ENCODE peak calls at places on chromosomes 13 and 19, in nine cellular contexts. J, V, K, Y, H, I, M, Q and D are unnamed samples.

GRCh38 chr19:57633832-57634131 is 814 bp downstream of the ZNF211 start:
- DNase-seq in J (no peak), V (no peak), K (no peak), Y (no peak), H (no peak), I (no peak), M (no peak), Q (no peak), D (no peak)

GRCh38 chr19:19626516-19627441 is 1.2 kb downstream of the LPAR2 start:
- DNase-seq in J (no peak), V (no peak), K (no peak), Y (no peak), H (no peak), I (no peak), M (no peak), Q (no peak), D (no peak)

GRCh38 chr19:10568444-10568825 is 344 bp downstream of the CDKN2D start:
- DNase-seq in J (no peak), V (no peak), K (no peak), Y (peak), H (peak), I (no peak), M (no peak), Q (peak), D (no peak)

GRCh38 chr19:13796301-13797057 is 1.2 kb downstream of the ZSWIM4 start:
- DNase-seq in J (peak), V (no peak), K (peak), Y (peak), H (peak), I (peak), M (peak), Q (peak), D (peak)

GRCh38 chr13:28707629-28708427 is 10.9 kb downstream of the SLC46A3 start:
- DNase-seq in J (peak), V (no peak), K (no peak), Y (no peak), H (peak), I (peak), M (peak), Q (no peak), D (peak)

GRCh38 chr19:40377876-40378385 is 12.1 kb downstream of the HIPK4 start:
- DNase-seq in J (no peak), V (no peak), K (no peak), Y (no peak), H (no peak), I (no peak), M (no peak), Q (no peak), D (no peak)

GRCh38 chr19:28482221-28482620 is 730.7 kb downstream of the UQCRFS1 start:
- DNase-seq in J (no peak), V (no peak), K (no peak), Y (no peak), H (no peak), I (peak), M (no peak), Q (no peak), D (no peak)

GRCh38 chr19:41994521-41994971 is 516 bp upstream of the ATP1A3 start:
- DNase-seq in J (no peak), V (no peak), K (no peak), Y (no peak), H (no peak), I (no peak), M (no peak), Q (no peak), D (no peak)

GRCh38 chr13:103056008-103056407 is 10.2 kb downstream of the SLC10A2 start:
- DNase-seq in J (no peak), V (no peak), K (no peak), Y (no peak), H (no peak), I (no peak), M (no peak), Q (no peak), D (no peak)

GRCh38 chr19:18089726-18090125 is 3.0 kb upstream of the IL12RB1 start:
- DNase-seq in J (no peak), V (no peak), K (no peak), Y (no peak), H (no peak), I (no peak), M (no peak), Q (no peak), D (no peak)

GRCh38 chr13:32211788-32212187 is 103.4 kb downstream of the ZAR1L start:
- DNase-seq in J (peak), V (no peak), K (no peak), Y (no peak), H (no peak), I (peak), M (peak), Q (no peak), D (no peak)

GRCh38 chr19:14248578-14249011 is 42.6 kb upstream of the ADGRL1 start:
- DNase-seq in J (peak), V (peak), K (peak), Y (peak), H (peak), I (peak), M (no peak), Q (peak), D (no peak)

GRCh38 chr19:33395561-33396550 is 22.3 kb downstream of the CEBPG start:
- DNase-seq in J (peak), V (no peak), K (peak), Y (no peak), H (no peak), I (peak), M (no peak), Q (no peak), D (no peak)

GRCh38 chr19:56994251-56995017 is 125.4 kb upstream of the USP29 start:
- DNase-seq in J (no peak), V (no peak), K (no peak), Y (no peak), H (no peak), I (no peak), M (no peak), Q (no peak), D (no peak)

GRCh38 chr19:13012690-13013608 is 17.7 kb downstream of the NFIX start:
- DNase-seq in J (peak), V (no peak), K (peak), Y (no peak), H (no peak), I (peak), M (no peak), Q (peak), D (peak)

GRCh38 chr13:94966380-94966779 is 254.0 kb upstream of the SOX21 start:
- DNase-seq in J (no peak), V (no peak), K (no peak), Y (no peak), H (no peak), I (no peak), M (no peak), Q (no peak), D (no peak)

GRCh38 chr19:2055871-2056809 is 5.1 kb upstream of the MKNK2 start:
- DNase-seq in J (peak), V (no peak), K (peak), Y (peak), H (peak), I (peak), M (no peak), Q (peak), D (no peak)

GRCh38 chr13:92530364-92530763 is 696.2 kb upstream of the GPC6 start:
- DNase-seq in J (no peak), V (no peak), K (no peak), Y (no peak), H (no peak), I (no peak), M (no peak), Q (no peak), D (no peak)

GRCh38 chr19:5113101-5113557 is 144.2 kb downstream of the KDM4B start:
- DNase-seq in J (peak), V (no peak), K (no peak), Y (no peak), H (no peak), I (peak), M (no peak), Q (no peak), D (no peak)

GRCh38 chr13:73335226-73335625 is 276.4 kb downstream of the KLF5 start:
- DNase-seq in J (peak), V (no peak), K (no peak), Y (no peak), H (no peak), I (peak), M (no peak), Q (no peak), D (peak)

GRCh38 chr19:13986348-13986904 is 19.7 kb downstream of the RFX1 start:
- DNase-seq in J (no peak), V (peak), K (peak), Y (peak), H (peak), I (no peak), M (peak), Q (peak), D (peak)

GRCh38 chr19:15187026-15188007 is 13.5 kb downstream of the NOTCH3 start:
- DNase-seq in J (no peak), V (no peak), K (no peak), Y (no peak), H (no peak), I (no peak), M (no peak), Q (no peak), D (no peak)

GRCh38 chr19:41928754-41929535 is 696 bp upstream of the ERFL start:
- DNase-seq in J (no peak), V (no peak), K (no peak), Y (no peak), H (no peak), I (no peak), M (no peak), Q (peak), D (no peak)

GRCh38 chr13:31951215-31951678 is 80.3 kb upstream of the FRY start:
- DNase-seq in J (peak), V (no peak), K (peak), Y (peak), H (peak), I (peak), M (no peak), Q (peak), D (no peak)

GRCh38 chr19:40717325-40717879 is 490 bp downstream of the ITPKC start:
- DNase-seq in J (no peak), V (no peak), K (no peak), Y (peak), H (peak), I (peak), M (no peak), Q (no peak), D (no peak)

GRCh38 chr13:77457989-77458388 is 77.5 kb upstream of the SCEL start:
- DNase-seq in J (no peak), V (no peak), K (no peak), Y (no peak), H (no peak), I (no peak), M (no peak), Q (no peak), D (no peak)
- H3K27ac ChIP-seq in J (no peak), V (no peak), K (no peak), Y (no peak), H (no peak), I (no peak), M (no peak), Q (no peak), D (no peak)

DNA sequence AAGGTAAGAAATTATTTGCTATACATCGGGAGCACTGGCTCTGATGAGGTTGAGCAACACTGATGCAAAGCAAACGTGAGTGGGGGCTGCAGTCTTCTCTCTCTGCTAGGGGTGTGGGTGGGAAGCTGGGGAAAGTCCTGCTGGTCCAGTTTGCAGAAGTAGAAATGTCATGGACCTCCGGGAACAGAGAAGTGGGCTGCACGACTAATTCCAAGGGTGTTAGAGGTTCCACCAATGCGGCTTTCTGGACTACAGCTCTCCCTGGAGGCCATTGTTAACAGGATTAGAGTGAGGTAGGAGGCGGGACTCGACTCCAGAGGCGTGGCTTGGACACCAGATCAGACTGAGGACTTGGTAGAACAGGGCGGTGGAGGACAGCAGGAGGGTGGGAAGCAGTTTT is 5.7 kb upstream of the FBXO27 start:
- DNase-seq in J (no peak), V (no peak), K (no peak), Y (no peak), H (peak), I (peak), M (no peak), Q (peak), D (peak)
- TF ChIP-seq CTCF in J (no peak), V (no peak), K (no peak), Y (no peak), H (peak), I (no peak), M (peak), Q (no peak), D (peak)

GRCh38 chr19:48478339-48479061 is 9.3 kb downstream of the CYTH2 start:
- DNase-seq in J (no peak), V (no peak), K (no peak), Y (no peak), H (no peak), I (no peak), M (no peak), Q (no peak), D (no peak)

GRCh38 chr19:48481191-48481500 is 12.0 kb downstream of the CYTH2 start:
- DNase-seq in J (peak), V (no peak), K (no peak), Y (no peak), H (no peak), I (peak), M (peak), Q (no peak), D (no peak)

GRCh38 chr19:48480476-48481190 is 11.5 kb downstream of the CYTH2 start:
- DNase-seq in J (no peak), V (peak), K (peak), Y (peak), H (peak), I (peak), M (no peak), Q (peak), D (no peak)

GRCh38 chr19:48479686-48480085 is 10.5 kb downstream of the CYTH2 start:
- DNase-seq in J (no peak), V (no peak), K (no peak), Y (no peak), H (no peak), I (no peak), M (no peak), Q (no peak), D (no peak)

GRCh38 chr19:48480151-48480475 is 10.9 kb downstream of the CYTH2 start:
- DNase-seq in J (no peak), V (peak), K (peak), Y (peak), H (peak), I (no peak), M (no peak), Q (peak), D (no peak)
- H3K27ac ChIP-seq in J (peak), V (peak), K (peak), Y (peak), H (peak), I (peak), M (peak), Q (peak), D (peak)

DNA sequence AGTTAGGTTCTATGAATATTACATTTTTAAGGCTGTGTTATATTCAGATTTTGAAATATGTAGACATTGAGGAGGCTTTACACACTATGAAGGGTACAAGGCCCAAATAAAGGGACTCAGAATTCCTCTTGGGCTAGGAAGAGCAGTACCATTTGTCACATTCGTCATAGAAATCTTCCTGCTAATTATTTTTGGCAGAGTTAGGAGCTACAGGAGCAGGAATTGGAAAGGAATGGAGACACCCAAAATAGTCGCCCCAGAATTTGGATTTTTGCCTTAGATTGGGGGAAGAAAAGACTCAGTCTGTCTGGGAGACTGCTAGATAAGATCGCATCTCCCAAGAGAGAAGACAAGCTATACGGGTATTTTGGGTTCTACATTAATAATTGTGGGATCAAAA is 176.4 kb upstream of the DACH1 start:
- DNase-seq in J (no peak), V (no peak), K (no peak), Y (no peak), H (no peak), I (no peak), M (no peak), Q (no peak), D (no peak)
- TF ChIP-seq CTCF in J (no peak), V (no peak), K (no peak), Y (no peak), H (no peak), I (no peak), M (no peak), Q (no peak), D (no peak)

GRCh38 chr19:16441661-16442071 is 30.1 kb downstream of the EPS15L1 start:
- DNase-seq in J (no peak), V (no peak), K (no peak), Y (no peak), H (no peak), I (no peak), M (no peak), Q (no peak), D (no peak)

GRCh38 chr19:16433986-16434385 is 37.8 kb downstream of the EPS15L1 start:
- DNase-seq in J (no peak), V (no peak), K (no peak), Y (no peak), H (no peak), I (peak), M (no peak), Q (no peak), D (no peak)

GRCh38 chr19:16435238-16435911 is 36.4 kb downstream of the EPS15L1 start:
- DNase-seq in J (peak), V (no peak), K (peak), Y (peak), H (peak), I (peak), M (peak), Q (peak), D (no peak)

GRCh38 chr19:16435999-16436650 is 35.6 kb downstream of the EPS15L1 start:
- DNase-seq in J (peak), V (no peak), K (no peak), Y (no peak), H (no peak), I (peak), M (no peak), Q (no peak), D (no peak)

GRCh38 chr19:16436780-16437179 is 35.0 kb downstream of the EPS15L1 start:
- DNase-seq in J (no peak), V (no peak), K (no peak), Y (no peak), H (no peak), I (peak), M (no peak), Q (no peak), D (no peak)
- H3K27ac ChIP-seq in J (peak), V (no peak), K (peak), Y (peak), H (peak), I (no peak), M (peak), Q (peak), D (no peak)

GRCh38 chr19:45506991-45507863 is at the start of gene VASP:
- DNase-seq in J (peak), V (peak), K (peak), Y (peak), H (peak), I (peak), M (no peak), Q (peak), D (peak)
- TF ChIP-seq CTCF in J (no peak), V (no peak), K (no peak), Y (no peak), H (peak), I (no peak), M (no peak), Q (no peak), D (no peak)

GRCh38 chr13:42395066-42395821 is 123.3 kb downstream of the AKAP11 start:
- DNase-seq in J (no peak), V (no peak), K (no peak), Y (no peak), H (no peak), I (no peak), M (no peak), Q (no peak), D (no peak)

GRCh38 chr13:42393573-42394360 is 121.8 kb downstream of the AKAP11 start:
- DNase-seq in J (no peak), V (no peak), K (no peak), Y (no peak), H (no peak), I (no peak), M (no peak), Q (no peak), D (no peak)

GRCh38 chr13:42392706-42393572 is 121.0 kb downstream of the AKAP11 start:
- DNase-seq in J (peak), V (no peak), K (no peak), Y (no peak), H (no peak), I (peak), M (no peak), Q (no peak), D (no peak)

GRCh38 chr13:42396501-42396900 is 124.5 kb downstream of the AKAP11 start:
- DNase-seq in J (no peak), V (no peak), K (no peak), Y (no peak), H (no peak), I (no peak), M (no peak), Q (no peak), D (no peak)

GRCh38 chr13:42394361-42395065 is 122.6 kb downstream of the AKAP11 start:
- DNase-seq in J (no peak), V (no peak), K (no peak), Y (no peak), H (no peak), I (no peak), M (no peak), Q (no peak), D (no peak)
- H3K27ac ChIP-seq in J (no peak), V (peak), K (no peak), Y (no peak), H (no peak), I (no peak), M (no peak), Q (no peak), D (no peak)

DNA sequence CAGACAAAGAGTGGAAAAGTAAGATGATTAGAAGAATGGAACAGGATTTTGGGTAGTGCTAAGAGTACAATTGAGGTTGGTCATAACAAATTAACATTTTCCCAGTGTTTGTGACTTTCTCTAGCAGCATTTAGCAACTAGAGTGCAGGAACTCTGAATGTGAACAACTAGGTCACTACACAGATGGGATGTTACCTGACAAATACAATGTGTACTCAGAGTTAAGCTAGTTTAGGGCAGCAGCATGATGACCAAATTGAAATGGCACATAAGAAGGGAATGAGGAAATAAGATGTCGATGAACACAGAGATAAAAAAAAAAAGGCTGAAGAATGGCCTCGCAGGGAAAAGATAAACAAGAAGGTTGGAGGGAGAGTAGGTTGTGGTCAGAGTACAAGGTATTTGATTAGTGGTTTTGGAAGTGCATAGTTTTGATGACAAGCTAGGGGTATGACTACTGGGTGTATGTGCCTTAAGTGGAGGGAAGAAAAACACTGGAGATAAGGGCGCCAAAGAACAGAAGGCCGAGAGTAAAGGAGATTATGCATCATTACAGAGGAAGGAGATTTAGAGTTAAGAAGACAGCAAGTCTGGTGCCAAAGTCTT is 381.1 kb downstream of the FGF14 start:
- DNase-seq in J (peak), V (no peak), K (no peak), Y (no peak), H (no peak), I (peak), M (no peak), Q (no peak), D (no peak)
- TF ChIP-seq CTCF in J (no peak), V (no peak), K (no peak), Y (no peak), H (no peak), I (no peak), M (no peak), Q (no peak), D (no peak)

GRCh38 chr13:48530833-48531232 is 2.0 kb downstream of the RCBTB2 start:
- DNase-seq in J (no peak), V (no peak), K (no peak), Y (no peak), H (no peak), I (no peak), M (no peak), Q (no peak), D (no peak)

GRCh38 chr13:48532473-48533206 is at the start of gene RCBTB2:
- DNase-seq in J (peak), V (peak), K (peak), Y (peak), H (peak), I (peak), M (peak), Q (peak), D (peak)

GRCh38 chr13:48532146-48532472 is 771 bp downstream of the RCBTB2 start:
- DNase-seq in J (peak), V (no peak), K (no peak), Y (no peak), H (no peak), I (peak), M (peak), Q (no peak), D (no peak)

GRCh38 chr13:48533207-48533499 is 273 bp upstream of the RCBTB2 start:
- DNase-seq in J (no peak), V (no peak), K (no peak), Y (no peak), H (no peak), I (no peak), M (no peak), Q (no peak), D (peak)

GRCh38 chr13:48531416-48532145 is 1.3 kb downstream of the RCBTB2 start:
- DNase-seq in J (peak), V (peak), K (no peak), Y (no peak), H (peak), I (no peak), M (no peak), Q (no peak), D (no peak)
- H3K27ac ChIP-seq in J (peak), V (peak), K (peak), Y (peak), H (peak), I (peak), M (peak), Q (peak), D (peak)